ENCODE peak calls at places on chromosome 16, in eight cellular contexts. I is body of pancreas, A is WERI-Rb-1, T is PC-3, J is suprapubic skin, O is tibial nerve, N is cardiac muscle cell, U is mesenchymal stem cell. K is an unnamed sample.

GRCh38 chr16:28986492-28986891 is 1.6 kb downstream of the LAT start:
- DNase-seq in I (no peak), A (no peak), T (no peak), J (no peak), O (no peak), N (no peak), U (no peak), K (no peak)

GRCh38 chr16:55914383-55914782 is 39.2 kb upstream of the CES5A start:
- DNase-seq in I (no peak), A (no peak), T (no peak), J (no peak), O (no peak), N (no peak), U (no peak), K (no peak)

GRCh38 chr16:80806957-80807356 is 2.6 kb upstream of the CDYL2 start:
- DNase-seq in I (no peak), A (no peak), T (peak; percentile 82), J (no peak), O (no peak), N (peak; percentile 43), U (peak; percentile 11), K (no peak)

GRCh38 chr16:30122621-30123160 is 329 bp downstream of the MAPK3 start:
- DNase-seq in I (no peak), A (no peak), T (no peak), J (no peak), O (no peak), N (no peak), U (peak; percentile 18), K (peak; percentile 95)

GRCh38 chr16:73214825-73215481 is 167.0 kb upstream of the ZFHX3 start:
- DNase-seq in I (no peak), A (no peak), T (no peak), J (no peak), O (no peak), N (peak; percentile 52), U (no peak), K (no peak)

GRCh38 chr16:74111583-74111982 is 185.0 kb upstream of the PSMD7 start:
- DNase-seq in I (no peak), A (no peak), T (no peak), J (no peak), O (no peak), N (no peak), U (no peak), K (no peak)

GRCh38 chr16:65314246-65315003 is 192.6 kb upstream of the CDH11 start:
- DNase-seq in I (no peak), A (no peak), T (no peak), J (no peak), O (no peak), N (no peak), U (no peak), K (no peak)

GRCh38 chr16:85138825-85139627 is 26.8 kb upstream of the CIBAR2 start:
- DNase-seq in I (no peak), A (no peak), T (no peak), J (no peak), O (no peak), N (no peak), U (no peak), K (no peak)

GRCh38 chr16:48684148-48684547 is 74.2 kb upstream of the N4BP1 start:
- DNase-seq in I (no peak), A (no peak), T (no peak), J (no peak), O (no peak), N (no peak), U (no peak), K (no peak)

GRCh38 chr16:64736887-64737286 is 385.0 kb downstream of the CDH11 start:
- DNase-seq in I (no peak), A (no peak), T (no peak), J (no peak), O (peak; percentile 6), N (no peak), U (no peak), K (no peak)

GRCh38 chr16:48408688-48409087 is 23.5 kb upstream of the SIAH1 start:
- DNase-seq in I (no peak), A (no peak), T (peak; percentile 28), J (no peak), O (peak; percentile 54), N (peak; percentile 89), U (peak; percentile 73), K (no peak)

GRCh38 chr16:50088302-50088701 is 22.5 kb downstream of the HEATR3 start:
- DNase-seq in I (no peak), A (no peak), T (no peak), J (no peak), O (no peak), N (no peak), U (no peak), K (no peak)

GRCh38 chr16:28569968-28570752 is 16.4 kb downstream of the SGF29 start:
- DNase-seq in I (no peak), A (no peak), T (no peak), J (no peak), O (no peak), N (no peak), U (no peak), K (no peak)

GRCh38 chr16:11087691-11088431 is 143.5 kb downstream of the CLEC16A start:
- DNase-seq in I (no peak), A (no peak), T (no peak), J (no peak), O (no peak), N (no peak), U (peak; percentile 42), K (peak; percentile 73)

GRCh38 chr16:84547539-84548058 is 43.1 kb upstream of the MEAK7 start:
- DNase-seq in I (no peak), A (no peak), T (no peak), J (no peak), O (no peak), N (no peak), U (no peak), K (no peak)

GRCh38 chr16:84737658-84738057 is 37.9 kb downstream of the USP10 start:
- DNase-seq in I (peak; percentile 33), A (no peak), T (no peak), J (no peak), O (no peak), N (no peak), U (no peak), K (no peak)

GRCh38 chr16:82181456-82182185 is 11.6 kb upstream of the MPHOSPH6 start:
- DNase-seq in I (no peak), A (peak; percentile 10), T (no peak), J (no peak), O (no peak), N (no peak), U (no peak), K (no peak)

GRCh38 chr16:57548424-57548823 is 6.0 kb downstream of the ADGRG5 start:
- DNase-seq in I (no peak), A (no peak), T (no peak), J (no peak), O (no peak), N (no peak), U (no peak), K (no peak)

GRCh38 chr16:72371307-72372081 is 199.5 kb upstream of the PMFBP1 start:
- DNase-seq in I (no peak), A (no peak), T (no peak), J (no peak), O (no peak), N (peak; percentile 38), U (peak; percentile 65), K (peak; percentile 9)

GRCh38 chr16:84720180-84720579 is 20.4 kb downstream of the USP10 start:
- DNase-seq in I (no peak), A (peak; percentile 31), T (no peak), J (no peak), O (no peak), N (no peak), U (no peak), K (no peak)

GRCh38 chr16:23504453-23505179 is 5.7 kb downstream of the GGA2 start:
- DNase-seq in I (peak; percentile 40), A (no peak), T (peak; percentile 73), J (no peak), O (peak; percentile 50), N (peak; percentile 88), U (peak; percentile 95), K (no peak)

GRCh38 chr16:57846078-57846697 is 43.9 kb upstream of the KIFC3 start:
- DNase-seq in I (peak; percentile 43), A (peak; percentile 82), T (no peak), J (no peak), O (no peak), N (no peak), U (no peak), K (peak; percentile 77)

GRCh38 chr16:66619036-66619435 is 14.5 kb downstream of the CMTM3 start:
- DNase-seq in I (no peak), A (no peak), T (no peak), J (no peak), O (no peak), N (peak; percentile 57), U (no peak), K (no peak)
- H3K36me3 ChIP-seq in I (no peaks in the 10 kb centered on the region), A (peaks cover 27% of the 10 kb centered on the region), T (no peaks in the 10 kb centered on the region), J (peaks cover 18% of the 10 kb centered on the region), O (no peaks in the 10 kb centered on the region), N (peaks cover 1% of the 10 kb centered on the region), U (peaks cover 15% of the 10 kb centered on the region), K (peaks cover 11% of the 10 kb centered on the region)

DNA sequence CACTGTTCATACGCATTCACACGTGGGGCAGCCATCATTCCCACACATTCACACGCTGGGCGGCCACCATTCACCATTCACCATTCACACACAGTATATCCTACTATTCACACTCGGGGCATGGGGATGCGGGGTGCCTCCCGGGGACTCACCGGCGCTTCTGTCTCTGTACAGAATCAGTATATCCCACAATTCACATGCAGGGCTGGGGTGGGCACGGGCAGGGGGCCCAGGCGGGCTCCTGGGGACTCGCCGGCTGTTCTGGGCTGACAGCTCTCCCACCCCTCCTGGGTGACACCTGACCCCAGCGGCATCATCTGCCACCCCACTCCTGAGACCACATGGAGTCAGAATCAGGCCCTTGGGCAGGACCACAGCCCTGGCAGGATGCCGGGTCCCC is 9.6 kb downstream of the NME3 start:
- DNase-seq in I (no peak), A (no peak), T (no peak), J (no peak), O (no peak), N (no peak), U (no peak), K (no peak)
- H3K36me3 ChIP-seq in I (peaks cover 18% of the 10 kb centered on the region), A (peaks cover 53% of the 10 kb centered on the region), T (no peaks in the 10 kb centered on the region), J (peaks cover 88% of the 10 kb centered on the region), O (peaks cover 30% of the 10 kb centered on the region), N (peaks cover 28% of the 10 kb centered on the region), U (peaks cover 75% of the 10 kb centered on the region), K (peaks cover 2% of the 10 kb centered on the region)

GRCh38 chr16:20799599-20799998 is 6.7 kb downstream of the ERI2 start:
- DNase-seq in I (no peak), A (no peak), T (peak; percentile 13), J (no peak), O (no peak), N (peak; percentile 46), U (peak; percentile 7), K (no peak)
- H3K36me3 ChIP-seq in I (no peaks in the 10 kb centered on the region), A (peaks cover 22% of the 10 kb centered on the region), T (peaks cover 19% of the 10 kb centered on the region), J (peaks cover 21% of the 10 kb centered on the region), O (no peaks in the 10 kb centered on the region), N (peaks cover 21% of the 10 kb centered on the region), U (peaks cover 37% of the 10 kb centered on the region), K (no peaks in the 10 kb centered on the region)

GRCh38 chr16:89278441-89279240 is 61.1 kb downstream of the ZNF778 start:
- DNase-seq in I (no peak), A (no peak), T (no peak), J (no peak), O (no peak), N (no peak), U (no peak), K (no peak)
- H3K36me3 ChIP-seq in I (no peaks in the 10 kb centered on the region), A (no peaks in the 10 kb centered on the region), T (no peaks in the 10 kb centered on the region), J (peaks cover 96% of the 10 kb centered on the region), O (peaks cover 3% of the 10 kb centered on the region), N (peaks cover 27% of the 10 kb centered on the region), U (peaks cover 81% of the 10 kb centered on the region), K (peaks cover 20% of the 10 kb centered on the region)

GRCh38 chr16:67922221-67922620 is 9.4 kb downstream of the CTRL start:
- DNase-seq in I (no peak), A (no peak), T (no peak), J (no peak), O (no peak), N (no peak), U (no peak), K (no peak)
- H3K36me3 ChIP-seq in I (no peaks in the 10 kb centered on the region), A (peaks cover 3% of the 10 kb centered on the region), T (no peaks in the 10 kb centered on the region), J (peaks cover 2% of the 10 kb centered on the region), O (peaks cover under 1% of the 10 kb centered on the region), N (no peaks in the 10 kb centered on the region), U (peaks cover 12% of the 10 kb centered on the region), K (peaks cover 3% of the 10 kb centered on the region)

K was measured in H7.